ENCODE peak calls at places on chromosomes 3 and 15, in five cellular contexts. S, L, Q, F and D are unnamed samples.
A peak's percentile ranks its signal among the peaks of the same experiment; 100 is the strongest.

GRCh38 chr3:165994293-165994692 is 157.1 kb upstream of the BCHE start:
- DNase-seq in S (no peak), L (no peak), Q (no peak), F (no peak), D (no peak)

GRCh38 chr3:123818324-123818920 is 65.7 kb downstream of the MYLK start:
- DNase-seq in S (no peak), L (peak; percentile 25), Q (no peak), F (no peak), D (no peak)

GRCh38 chr3:24196526-24196925 is 251.4 kb downstream of the NR1D2 start:
- DNase-seq in S (no peak), L (peak; percentile 44), Q (no peak), F (no peak), D (no peak)

GRCh38 chr3:98734737-98735136 is 28.4 kb upstream of the ST3GAL6 start:
- DNase-seq in S (no peak), L (peak; percentile 58), Q (no peak), F (no peak), D (no peak)

GRCh38 chr15:53611145-53611920 is 148.1 kb downstream of the WDR72 start:
- DNase-seq in S (no peak), L (no peak), Q (no peak), F (no peak), D (no peak)

GRCh38 chr3:39937874-39938273 is 128.5 kb downstream of the MYRIP start:
- DNase-seq in S (no peak), L (no peak), Q (no peak), F (no peak), D (no peak)

GRCh38 chr15:55737373-55737772 is 5.6 kb downstream of the PRTG start:
- DNase-seq in S (no peak), L (peak; percentile 34), Q (no peak), F (no peak), D (peak; percentile 31)

GRCh38 chr15:51424780-51425179 is 83.3 kb downstream of the GLDN start:
- DNase-seq in S (no peak), L (no peak), Q (no peak), F (no peak), D (no peak)

GRCh38 chr15:52780172-52780980 is 9.8 kb downstream of the ONECUT1 start:
- DNase-seq in S (peak; percentile 60), L (peak; percentile 62), Q (no peak), F (no peak), D (peak; percentile 81)

GRCh38 chr3:31188112-31188511 is 293.7 kb upstream of the GADL1 start:
- DNase-seq in S (no peak), L (no peak), Q (no peak), F (no peak), D (no peak)

GRCh38 chr3:20040476-20041196 is 390 bp downstream of the KAT2B start:
- DNase-seq in S (peak; percentile 77), L (peak; percentile 79), Q (peak; percentile 92), F (peak; percentile 49), D (peak; percentile 57)

GRCh38 chr15:100596792-100597191 is 5.2 kb downstream of the LINS1 start:
- DNase-seq in S (peak; percentile 42), L (peak; percentile 54), Q (no peak), F (no peak), D (no peak)

GRCh38 chr3:52055537-52056351 is 627 bp downstream of the DUSP7 start:
- DNase-seq in S (no peak), L (peak; percentile 59), Q (no peak), F (peak; percentile 34), D (peak; percentile 48)

GRCh38 chr3:29384640-29385039 is 103.8 kb downstream of the RBMS3 start:
- DNase-seq in S (no peak), L (peak; percentile 87), Q (no peak), F (no peak), D (no peak)

GRCh38 chr3:163971861-163972260 is 1106.4 kb downstream of the SI start:
- DNase-seq in S (no peak), L (no peak), Q (no peak), F (no peak), D (no peak)

GRCh38 chr15:92668086-92668485 is 12.5 kb upstream of the FAM174B start:
- DNase-seq in S (no peak), L (no peak), Q (no peak), F (no peak), D (no peak)

GRCh38 chr15:90035095-90035834 is 34.1 kb downstream of the ZNF710 start:
- DNase-seq in S (peak; percentile 60), L (peak; percentile 74), Q (peak; percentile 56), F (no peak), D (no peak)

GRCh38 chr15:101121511-101122090 is 130.2 kb downstream of the CHSY1 start:
- DNase-seq in S (peak; percentile 72), L (peak; percentile 73), Q (no peak), F (peak; percentile 22), D (peak; percentile 48)

GRCh38 chr3:145716519-145716918 is 444.5 kb downstream of the PLOD2 start:
- DNase-seq in S (no peak), L (peak; percentile 64), Q (no peak), F (no peak), D (no peak)

GRCh38 chr15:99845009-99845408 is 111.8 kb upstream of the LYSMD4 start:
- DNase-seq in S (no peak), L (peak; percentile 58), Q (no peak), F (no peak), D (no peak)

GRCh38 chr3:160129459-160130061 is 95.7 kb upstream of the C3orf80 start:
- DNase-seq in S (no peak), L (peak; percentile 96), Q (no peak), F (no peak), D (no peak)

GRCh38 chr3:16130066-16130465 is 44.4 kb upstream of the GALNT15 start:
- DNase-seq in S (no peak), L (peak; percentile 58), Q (no peak), F (no peak), D (no peak)

GRCh38 chr3:197906023-197906849 is 43.8 kb upstream of the RPL35A start:
- DNase-seq in S (peak; percentile 85), L (peak; percentile 95), Q (no peak), F (peak; percentile 78), D (peak; percentile 91)

GRCh38 chr3:65107174-65107573 is 419.4 kb upstream of the ADAMTS9 start:
- DNase-seq in S (no peak), L (peak; percentile 84), Q (no peak), F (no peak), D (no peak)

GRCh38 chr3:192207661-192208060 is 519.7 kb downstream of the FGF12 start:
- DNase-seq in S (no peak), L (peak; percentile 6), Q (no peak), F (no peak), D (no peak)

GRCh38 chr15:65641723-65642475 is 20.2 kb downstream of the SLC24A1 start:
- DNase-seq in S (no peak), L (no peak), Q (no peak), F (no peak), D (no peak)

DNA sequence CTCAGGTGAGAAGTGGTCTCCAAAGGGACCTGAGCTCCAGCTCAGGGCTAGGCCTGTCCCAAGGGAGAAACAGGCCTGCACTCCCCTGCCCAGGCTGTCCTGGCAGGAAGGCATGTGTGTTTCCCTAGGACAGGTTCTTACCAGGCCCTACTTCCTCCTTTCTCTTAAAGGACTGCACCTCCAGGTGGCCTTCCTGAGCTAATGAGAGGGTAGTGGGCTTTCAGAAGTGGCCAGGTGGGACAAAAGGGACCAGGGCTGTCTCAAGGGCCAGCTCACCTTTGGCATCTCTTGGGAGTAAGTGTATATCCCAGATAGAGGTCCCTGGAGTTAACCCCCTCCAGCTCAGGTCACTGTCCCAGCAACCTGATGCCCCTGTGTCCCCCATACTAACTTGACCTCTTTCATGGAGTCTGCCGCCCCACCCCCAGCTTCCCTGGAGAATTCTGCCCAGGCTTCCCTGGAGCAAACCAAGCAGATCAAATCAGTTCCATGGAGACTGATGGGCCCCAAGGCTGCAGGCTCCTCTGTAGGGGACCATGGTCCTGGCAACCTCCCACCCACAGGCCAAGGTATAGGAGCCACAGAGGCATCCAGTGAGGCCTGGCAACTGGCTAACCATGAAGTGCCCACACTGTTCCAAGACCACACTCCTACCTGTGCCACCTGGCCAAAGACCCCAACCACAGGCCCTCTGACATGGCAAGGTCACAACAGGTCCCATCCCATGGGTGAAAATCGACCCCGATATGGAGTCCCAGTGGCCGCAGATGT is 67.6 kb downstream of the ZNF445 start:
- DNase-seq in S (no peak), L (no peak), Q (no peak), F (no peak), D (no peak)
- TF ChIP-seq CTCF in S (no peak), L (no peak), Q (no peak), F (no peak), D (no peak)

DNA sequence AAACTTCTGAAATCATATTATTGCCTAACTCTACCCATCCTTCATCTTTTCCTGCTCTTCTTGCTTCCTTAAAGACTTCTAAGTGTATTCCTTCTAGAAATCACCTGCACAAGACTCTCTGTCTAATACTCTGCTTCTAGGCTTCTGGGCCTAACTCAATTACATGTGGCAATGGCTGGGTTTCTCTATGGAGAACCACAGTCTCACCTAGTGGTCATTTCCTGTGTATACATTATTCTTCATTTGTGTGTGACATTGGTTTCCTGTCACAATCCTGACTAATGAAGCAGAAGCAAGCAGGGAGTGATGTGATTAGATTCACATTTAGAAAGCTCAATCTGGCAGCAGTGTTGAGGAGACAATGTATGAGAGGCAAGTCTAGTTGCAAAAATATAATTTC is 16.9 kb upstream of the CLDN1 start:
- DNase-seq in S (no peak), L (peak; percentile 35), Q (no peak), F (no peak), D (no peak)
- TF ChIP-seq CTCF in S (no peak), L (no peak), Q (peak; percentile 35), F (peak; percentile 50), D (peak; percentile 36)

GRCh38 chr15:71656425-71656824 is 153.9 kb upstream of the NR2E3 start:
- DNase-seq in S (no peak), L (no peak), Q (no peak), F (no peak), D (no peak)
- TF ChIP-seq CTCF in S (no peak), L (no peak), Q (no peak), F (no peak), D (no peak)

GRCh38 chr3:183369626-183370025 is 58.8 kb downstream of the MCF2L2 start:
- DNase-seq in S (no peak), L (no peak), Q (no peak), F (no peak), D (no peak)

GRCh38 chr3:183372911-183373310 is 55.5 kb downstream of the MCF2L2 start:
- DNase-seq in S (no peak), L (no peak), Q (no peak), F (no peak), D (no peak)

GRCh38 chr3:183371672-183371968 is 56.8 kb downstream of the MCF2L2 start:
- DNase-seq in S (no peak), L (peak; percentile 25), Q (no peak), F (no peak), D (no peak)

GRCh38 chr3:183370391-183370790 is 58.0 kb downstream of the MCF2L2 start:
- DNase-seq in S (no peak), L (peak; percentile 69), Q (no peak), F (no peak), D (no peak)

GRCh38 chr3:183369117-183369516 is 59.3 kb downstream of the MCF2L2 start:
- DNase-seq in S (no peak), L (no peak), Q (no peak), F (no peak), D (no peak)
- TF ChIP-seq CTCF in S (no peak), L (no peak), Q (no peak), F (no peak), D (no peak)

GRCh38 chr3:49007771-49008528 is 759 bp downstream of the WDR6 start:
- DNase-seq in S (peak; percentile 93), L (peak; percentile 92), Q (no peak), F (peak; percentile 58), D (peak; percentile 72)
- TF ChIP-seq CTCF in S (no peak), L (no peak), Q (peak; percentile 44), F (no peak), D (no peak)

GRCh38 chr3:156816794-156817741 is 9.1 kb upstream of the LEKR1 start:
- DNase-seq in S (peak; percentile 86), L (peak; percentile 83), Q (peak; percentile 93), F (peak; percentile 75), D (peak; percentile 71)
- TF ChIP-seq CTCF in S (no peak), L (no peak), Q (peak; percentile 52), F (no peak), D (no peak)